ENCODE peak calls at places on chromosomes 6 and 20, in ten cellular contexts. E is hepatocyte; G is psoas muscle; V is brain microvascular endothelial cell; N is neural progenitor cell; W is HFFc6; S is PC-3; K is CD8-positive, alpha-beta T cell; L is A549; C is Peyer's patch. X is an unnamed sample.

GRCh38 chr6:22279427-22279826 is 17.4 kb downstream of the PRL start:
- DNase-seq in N (no peak), G (no peak), V (no peak), E (no peak), W (no peak), K (no peak), C (no peak), L (no peak), S (no peak), X (no peak)

GRCh38 chr6:117540670-117541069 is 58.2 kb downstream of the DCBLD1 start:
- DNase-seq in L (peak), N (no peak), S (peak), C (no peak), K (no peak), W (no peak), E (no peak), G (no peak), V (no peak), X (no peak)

GRCh38 chr6:117956386-117956785 is 49.3 kb downstream of the SLC35F1 start:
- DNase-seq in G (no peak), W (no peak), N (peak), K (no peak), S (peak), L (no peak), E (no peak), C (no peak), V (no peak), X (no peak)

GRCh38 chr6:15351631-15352030 is 105.8 kb downstream of the JARID2 start:
- DNase-seq in V (peak), W (peak), K (no peak), G (peak), S (peak), L (peak), E (no peak), C (no peak), N (no peak), X (no peak)

GRCh38 chr6:116631379-116631990 is 15.2 kb downstream of the RSPH4A start:
- DNase-seq in S (no peak), G (no peak), L (no peak), N (peak), K (no peak), V (no peak), W (no peak), C (no peak), E (peak), X (no peak)

GRCh38 chr20:4835244-4836177 is 113.8 kb downstream of the PRND start:
- DNase-seq in V (no peak), K (no peak), S (no peak), L (no peak), W (no peak), G (peak), N (no peak), C (no peak), E (peak), X (no peak)

GRCh38 chr6:15425947-15426346 is 180.1 kb downstream of the JARID2 start:
- DNase-seq in G (no peak), W (no peak), V (no peak), E (no peak), K (no peak), S (no peak), C (no peak), L (no peak), N (no peak), X (no peak)

GRCh38 chr6:53159558-53159957 is 10.9 kb upstream of the GCM1 start:
- DNase-seq in K (no peak), W (no peak), N (no peak), E (no peak), L (peak), S (peak), V (no peak), G (no peak), C (no peak), X (no peak)

GRCh38 chr6:40962241-40962640 is 76.8 kb downstream of the UNC5CL start:
- DNase-seq in S (peak), W (peak), V (peak), N (no peak), L (peak), E (no peak), K (no peak), C (no peak), G (no peak), X (no peak)

GRCh38 chr6:157611406-157611805 is 211.6 kb upstream of the SNX9 start:
- DNase-seq in K (no peak), G (no peak), S (no peak), C (no peak), L (no peak), E (no peak), W (no peak), N (no peak), V (no peak), X (no peak)

GRCh38 chr20:38129248-38129865 is 35.7 kb downstream of the TGM2 start:
- DNase-seq in E (no peak), V (no peak), S (no peak), K (no peak), N (no peak), G (no peak), L (no peak), W (no peak), C (no peak), X (no peak)

GRCh38 chr6:32149932-32150920 is 1.5 kb downstream of the PRRT1 start:
- DNase-seq in L (no peak), N (peak), W (no peak), K (no peak), E (no peak), G (no peak), S (no peak), V (no peak), C (no peak), X (no peak)

GRCh38 chr20:46179811-46180326 is 61.8 kb downstream of the CD40 start:
- DNase-seq in S (no peak), L (no peak), W (no peak), K (no peak), G (no peak), E (no peak), C (no peak), N (no peak), V (no peak), X (no peak)

GRCh38 chr6:42460892-42461291 is 9.2 kb upstream of the TRERF1 start:
- DNase-seq in L (no peak), E (no peak), S (no peak), V (no peak), G (no peak), K (no peak), N (no peak), C (no peak), W (peak), X (no peak)

GRCh38 chr6:16684896-16685554 is 76.2 kb downstream of the ATXN1 start:
- DNase-seq in L (peak), E (no peak), V (peak), G (no peak), N (no peak), W (no peak), S (peak), C (peak), K (no peak), X (peak)

GRCh38 chr6:169368200-169368599 is 114.6 kb upstream of the THBS2 start:
- DNase-seq in S (no peak), E (no peak), G (no peak), N (no peak), W (no peak), K (no peak), C (no peak), V (no peak), L (no peak), X (no peak)

GRCh38 chr6:125236536-125237327 is 65.0 kb downstream of the HDDC2 start:
- DNase-seq in G (no peak), W (peak), N (no peak), C (no peak), K (no peak), V (no peak), E (no peak), S (peak), L (peak), X (no peak)

GRCh38 chr6:133055527-133055966 is 185.6 kb upstream of the EYA4 start:
- DNase-seq in S (no peak), G (no peak), V (no peak), L (no peak), C (no peak), W (no peak), N (peak), K (no peak), E (no peak), X (no peak)

GRCh38 chr6:101597711-101598110 is 204.2 kb downstream of the GRIK2 start:
- DNase-seq in V (peak), L (no peak), N (peak), C (no peak), G (no peak), E (no peak), W (peak), S (no peak), K (no peak), X (no peak)

GRCh38 chr6:31701666-31702420 is 1.3 kb downstream of the ABHD16A start:
- DNase-seq in E (no peak), L (no peak), N (no peak), K (no peak), G (peak), S (no peak), V (peak), C (no peak), W (no peak), X (no peak)

GRCh38 chr20:51495921-51496545 is 46.5 kb downstream of the NFATC2 start:
- DNase-seq in C (no peak), W (no peak), V (no peak), L (no peak), K (no peak), S (no peak), E (no peak), N (no peak), G (no peak), X (no peak)

GRCh38 chr20:53070714-53071392 is 98.7 kb downstream of the TSHZ2 start:
- DNase-seq in E (no peak), L (no peak), S (no peak), K (no peak), G (no peak), N (peak), C (no peak), V (no peak), W (no peak), X (no peak)

GRCh38 chr6:26379236-26380139 is 3.4 kb upstream of the BTN2A2 start:
- DNase-seq in G (no peak), E (no peak), N (no peak), V (no peak), W (no peak), S (no peak), L (no peak), C (no peak), K (no peak), X (no peak)

GRCh38 chr6:76532647-76533046 is 460.2 kb upstream of the IMPG1 start:
- DNase-seq in C (no peak), N (no peak), E (no peak), W (no peak), K (no peak), G (no peak), L (no peak), S (no peak), V (no peak), X (no peak)

GRCh38 chr6:160051390-160051789 is 70.2 kb upstream of the SLC22A1 start:
- DNase-seq in E (no peak), C (no peak), N (no peak), G (no peak), S (no peak), V (no peak), W (no peak), L (no peak), K (no peak), X (no peak)

GRCh38 chr20:40497781-40498691 is 191.0 kb downstream of the MAFB start:
- DNase-seq in C (no peak), N (no peak), L (no peak), V (no peak), K (no peak), E (no peak), W (no peak), G (peak), S (no peak), X (no peak)

GRCh38 chr20:41165001-41165882 is 27.9 kb downstream of the PLCG1 start:
- DNase-seq in L (no peak), G (no peak), V (no peak), K (no peak), N (no peak), S (no peak), E (no peak), W (no peak), C (no peak), X (no peak)

GRCh38 chr6:108359901-108360882 is 65.3 kb downstream of the AFG1L start:
- DNase-seq in C (no peak), N (no peak), K (no peak), V (no peak), L (no peak), G (no peak), W (no peak), S (no peak), E (no peak), X (no peak)

GRCh38 chr6:158531970-158532369 is 27.9 kb upstream of the TMEM181 start:
- DNase-seq in S (no peak), W (no peak), N (no peak), E (no peak), L (no peak), G (no peak), V (no peak), C (no peak), K (no peak), X (no peak)

GRCh38 chr6:128438311-128438916 is 82.0 kb downstream of the PTPRK start:
- DNase-seq in E (no peak), G (no peak), W (no peak), N (peak), K (no peak), S (no peak), V (no peak), L (no peak), C (no peak), X (no peak)

GRCh38 chr6:39801456-39802251 is 9.5 kb downstream of the DAAM2 start:
- DNase-seq in L (no peak), C (no peak), E (no peak), G (no peak), S (no peak), V (no peak), K (no peak), W (no peak), N (peak), X (no peak)

GRCh38 chr6:75524322-75524972 is 30.8 kb upstream of the FILIP1 start:
- DNase-seq in N (peak), L (peak), S (peak), W (peak), C (no peak), G (no peak), K (no peak), E (peak), V (peak), X (no peak)

DNA sequence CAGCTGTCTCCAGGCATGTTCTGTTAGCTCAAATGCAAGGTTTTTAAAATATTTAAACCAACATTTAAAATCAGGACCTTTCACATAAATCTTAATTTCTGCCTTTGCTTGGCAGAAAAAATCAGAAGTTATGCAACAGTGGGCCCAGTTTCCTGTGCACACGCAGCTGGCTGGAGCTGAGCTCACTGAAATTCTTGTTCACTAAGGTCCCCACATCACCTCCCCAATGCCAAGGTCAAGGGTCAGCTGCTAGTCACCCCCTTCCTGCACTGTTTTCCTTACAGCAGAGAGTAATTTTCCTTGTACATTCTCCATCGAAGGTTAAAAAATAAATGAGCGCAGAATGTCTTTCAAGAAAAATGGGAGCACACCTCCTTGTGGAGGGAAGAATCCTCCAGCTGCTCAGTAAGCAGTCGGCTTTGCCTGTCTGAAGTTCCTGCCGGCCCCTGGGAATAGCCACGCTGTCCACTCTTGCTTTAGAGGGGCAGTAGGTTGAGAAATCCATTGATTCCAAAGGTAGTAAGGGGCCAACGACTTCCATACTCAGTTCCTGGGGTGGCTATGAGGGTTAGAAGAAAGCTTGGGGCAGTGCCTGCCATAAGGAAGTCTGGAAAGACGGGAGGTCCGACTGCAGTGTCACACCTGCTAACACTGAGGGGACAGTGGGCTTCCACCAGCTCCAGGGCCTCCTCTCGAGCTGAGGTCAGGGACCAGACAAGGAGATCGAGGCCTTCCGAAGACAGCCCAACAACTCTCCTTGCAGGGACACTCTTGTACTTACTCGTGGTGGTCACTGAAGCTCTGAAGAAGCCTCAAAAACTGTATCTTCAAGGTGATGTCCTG is 56.8 kb downstream of the MYH7B start:
- DNase-seq in N (no peak), S (no peak), C (no peak), K (no peak), L (no peak), W (no peak), V (no peak), E (no peak), G (peak), X (no peak)
- TF ChIP-seq CTCF in N (no peak), S (no peak), C (no peak), K (no peak), L (no peak), W (no peak), V (no peak), E (no peak), G (no peak), X (no peak)

GRCh38 chr6:112338310-112338709 is 8.8 kb upstream of the RFPL4B start:
- DNase-seq in S (no peak), C (no peak), L (no peak), N (no peak), K (no peak), V (no peak), G (no peak), W (peak), E (no peak), X (no peak)

GRCh38 chr6:112342511-112342910 is 4.6 kb upstream of the RFPL4B start:
- DNase-seq in L (no peak), G (no peak), K (no peak), E (no peak), V (no peak), N (no peak), W (no peak), S (no peak), C (no peak), X (no peak)

GRCh38 chr6:112332274-112332673 is 14.9 kb upstream of the RFPL4B start:
- DNase-seq in C (no peak), S (no peak), N (no peak), V (no peak), L (no peak), K (no peak), W (peak), E (no peak), G (no peak), X (no peak)

GRCh38 chr6:112335736-112336135 is 11.4 kb upstream of the RFPL4B start:
- DNase-seq in L (no peak), S (no peak), K (no peak), W (no peak), C (no peak), G (no peak), E (no peak), N (no peak), V (no peak), X (no peak)

DNA sequence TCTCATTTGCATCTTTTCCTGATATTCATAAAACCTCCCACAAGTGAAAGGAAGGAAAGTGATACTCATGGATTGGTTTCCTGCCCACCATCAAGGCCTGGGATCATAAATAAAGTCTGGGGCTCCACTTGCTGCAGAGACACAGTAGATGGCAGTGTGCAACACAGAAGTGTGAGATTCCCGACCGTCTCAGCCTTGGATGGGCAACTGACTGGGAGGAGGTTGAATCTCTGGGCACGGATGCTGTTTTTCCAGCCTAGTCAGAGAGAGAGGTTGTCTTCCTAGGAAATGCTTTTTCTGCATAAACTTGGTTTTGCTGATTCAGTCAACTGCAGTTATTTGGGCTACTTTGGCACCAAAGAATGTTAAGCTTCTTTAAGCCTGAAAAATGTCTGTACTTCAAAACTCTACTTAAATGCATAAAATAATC is 9.9 kb upstream of the RFPL4B start:
- DNase-seq in K (no peak), E (peak), S (peak), N (peak), G (peak), C (no peak), L (peak), W (peak), V (peak), X (no peak)
- TF ChIP-seq CTCF in K (no peak), E (peak), S (peak), N (peak), G (peak), C (peak), L (peak), W (peak), V (peak), X (no peak)

DNA sequence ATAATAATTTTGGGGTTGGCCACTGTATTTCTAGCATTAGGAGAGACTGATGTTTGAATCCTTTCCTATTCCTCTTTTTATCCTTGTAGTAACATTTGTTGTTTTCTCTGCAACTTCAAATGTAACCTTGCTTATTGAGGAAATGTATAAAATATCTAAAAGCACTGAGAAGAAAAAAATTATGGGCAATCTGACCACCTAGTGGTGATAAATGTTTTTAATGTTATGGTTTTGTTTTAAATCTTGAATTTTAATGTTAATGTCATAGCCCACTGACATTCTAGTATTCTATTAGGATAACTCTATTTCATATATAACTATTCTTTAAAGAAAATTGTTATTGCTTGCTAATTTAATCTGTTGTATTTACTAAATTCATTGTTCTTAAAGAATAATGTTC is 134.4 kb downstream of the FARS2 start:
- DNase-seq in N (no peak), G (no peak), S (no peak), V (no peak), W (no peak), C (no peak), K (no peak), E (no peak), L (no peak), X (no peak)
- TF ChIP-seq CTCF in N (no peak), G (no peak), S (peak), V (no peak), W (peak), C (no peak), K (no peak), E (no peak), L (no peak), X (no peak)

DNA sequence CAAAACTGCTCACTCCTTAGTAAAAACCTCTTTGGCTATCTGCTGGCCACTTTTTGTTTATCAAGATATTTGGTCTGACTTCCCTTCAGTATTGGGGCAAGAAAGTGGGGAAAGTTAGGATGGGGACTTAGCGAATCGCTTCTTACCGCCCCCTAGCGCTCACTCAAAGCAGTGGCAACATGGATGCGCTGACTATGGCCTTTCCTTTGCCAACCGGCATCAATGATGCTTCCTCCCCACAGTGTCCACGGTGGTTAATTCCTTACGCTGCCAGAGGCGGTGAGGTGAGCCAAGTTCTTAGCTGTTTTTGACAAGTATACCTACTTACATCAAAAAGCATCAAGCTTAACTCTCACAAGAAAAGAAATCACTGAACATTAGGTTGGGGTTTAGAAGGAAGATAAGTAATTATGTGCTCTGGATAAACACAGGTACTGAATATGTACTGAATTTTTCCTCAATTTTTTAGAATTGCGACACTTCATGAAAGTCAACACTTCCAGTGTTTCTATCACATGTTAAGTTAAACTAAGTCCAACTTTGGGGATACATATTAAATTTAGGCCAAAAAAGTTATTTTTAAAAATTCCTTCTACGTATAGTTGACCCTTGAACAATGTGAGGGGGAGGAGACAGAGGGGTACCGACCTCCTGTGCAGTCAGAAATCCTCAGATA is 86.7 kb downstream of the GMDS start:
- DNase-seq in K (no peak), E (peak), N (peak), G (no peak), W (no peak), L (peak), V (no peak), C (no peak), S (peak), X (no peak)
- TF ChIP-seq CTCF in K (no peak), E (peak), N (peak), G (no peak), W (peak), L (peak), V (peak), C (no peak), S (peak), X (no peak)

X was measured in activated B cell treated with CpG ODN at 0.5 μM for 24 hours.